ENCODE peak calls at places on chromosomes 13 and 19, in five cellular contexts. Q is adrenal gland; S is activated CD8-positive, alpha-beta T cell treated with anti-CD3 and anti-CD28 coated beads, Interleukin-2, amount 10 ng/mL, durations not matched to agents 7 days and 5 days; D is anterior cingulate cortex; N is EL. P is an unnamed sample.

GRCh38 chr19:55070755-55071502 is 4.7 kb upstream of the EPS8L1 start:
- DNase-seq in Q (peak; percentile 51), S (no peak), D (no peak), N (peak; percentile 80), P (no peak)

GRCh38 chr13:110442946-110443632 is 118.4 kb downstream of the RAB20 start:
- DNase-seq in Q (no peak), S (no peak), D (no peak), N (peak; percentile 74), P (no peak)

GRCh38 chr19:54160182-54160811 is 776 bp upstream of the LENG1 start:
- DNase-seq in Q (no peak), S (no peak), D (no peak), N (peak; percentile 46), P (no peak)

GRCh38 chr13:109747524-109747923 is 38.9 kb downstream of the IRS2 start:
- DNase-seq in Q (no peak), S (no peak), D (no peak), N (no peak), P (no peak)

GRCh38 chr19:15527705-15528104 is 19.4 kb downstream of the CYP4F22 start:
- DNase-seq in Q (no peak), S (no peak), D (no peak), N (no peak), P (no peak)

GRCh38 chr13:66076417-66076816 is 1153.7 kb downstream of the PCDH9 start:
- DNase-seq in Q (no peak), S (no peak), D (no peak), N (peak; percentile 16), P (no peak)

GRCh38 chr19:49422407-49423277 is 599 bp downstream of the PTH2 start:
- DNase-seq in Q (no peak), S (peak; percentile 75), D (peak; percentile 5), N (peak; percentile 38), P (no peak)

GRCh38 chr19:17436094-17436873 is 12.2 kb downstream of the TMEM221 start:
- DNase-seq in Q (no peak), S (no peak), D (no peak), N (no peak), P (no peak)

GRCh38 chr13:97134364-97135095 is 87.6 kb upstream of the MBNL2 start:
- DNase-seq in Q (no peak), S (no peak), D (no peak), N (peak; percentile 29), P (no peak)

GRCh38 chr13:24178847-24179845 is 18.6 kb downstream of the SPATA13 start:
- DNase-seq in Q (no peak), S (no peak), D (no peak), N (peak; percentile 29), P (no peak)

GRCh38 chr13:113411216-113412023 is 41.9 kb downstream of the ADPRHL1 start:
- DNase-seq in Q (no peak), S (no peak), D (no peak), N (peak; percentile 94), P (peak; percentile 91)

GRCh38 chr19:54430306-54431254 is 15.3 kb downstream of the TTYH1 start:
- DNase-seq in Q (peak; percentile 31), S (peak; percentile 46), D (peak; percentile 75), N (peak; percentile 25), P (no peak)

GRCh38 chr19:45184115-45184514 is 5.5 kb downstream of the BLOC1S3 start:
- DNase-seq in Q (no peak), S (no peak), D (no peak), N (no peak), P (no peak)

GRCh38 chr13:112688560-112689497 is 1.0 kb upstream of the ATP11A start:
- DNase-seq in Q (no peak), S (peak; percentile 55), D (no peak), N (peak; percentile 11), P (no peak)

GRCh38 chr19:10655457-10656312 is 1.5 kb downstream of the ILF3 start:
- DNase-seq in Q (peak; percentile 71), S (no peak), D (no peak), N (peak; percentile 60), P (no peak)

GRCh38 chr19:32607479-32607878 is 26.5 kb downstream of the PDCD5 start:
- DNase-seq in Q (no peak), S (no peak), D (no peak), N (no peak), P (no peak)

GRCh38 chr13:101917833-101918755 is 465.6 kb downstream of the ITGBL1 start:
- DNase-seq in Q (no peak), S (no peak), D (peak; percentile 9), N (no peak), P (no peak)

GRCh38 chr13:52751196-52751595 is 11.6 kb upstream of the CNMD start:
- DNase-seq in Q (no peak), S (no peak), D (no peak), N (no peak), P (no peak)

GRCh38 chr13:111006508-111007031 is 91.7 kb upstream of the ANKRD10 start:
- DNase-seq in Q (peak; percentile 56), S (no peak), D (no peak), N (peak; percentile 72), P (peak; percentile 74)

GRCh38 chr19:38852231-38853044 is 2.7 kb upstream of the HNRNPL start:
- DNase-seq in Q (peak; percentile 73), S (peak; percentile 74), D (peak; percentile 37), N (peak; percentile 81), P (no peak)

GRCh38 chr13:74662895-74663294 is 528.7 kb upstream of the KLF12 start:
- DNase-seq in Q (peak; percentile 28), S (no peak), D (no peak), N (no peak), P (no peak)

GRCh38 chr13:93776936-93777335 is 550.3 kb downstream of the GPC6 start:
- DNase-seq in Q (no peak), S (no peak), D (no peak), N (peak; percentile 65), P (peak; percentile 32)

GRCh38 chr19:54434112-54434861 is 14.7 kb upstream of the LENG8 start:
- DNase-seq in Q (no peak), S (no peak), D (no peak), N (no peak), P (no peak)

GRCh38 chr13:19984430-19985218 is 26.1 kb downstream of the ZMYM2 start:
- DNase-seq in Q (no peak), S (peak; percentile 25), D (no peak), N (peak; percentile 48), P (no peak)

GRCh38 chr19:18857223-18857622 is 25.5 kb downstream of the UPF1 start:
- DNase-seq in Q (no peak), S (no peak), D (no peak), N (no peak), P (no peak)

GRCh38 chr19:47673426-47673825 is 39.8 kb upstream of the EHD2 start:
- DNase-seq in Q (no peak), S (no peak), D (no peak), N (no peak), P (no peak)

GRCh38 chr13:110914293-110915056 is 394 bp downstream of the ANKRD10 start:
- DNase-seq in Q (peak; percentile 78), S (peak; percentile 80), D (peak; percentile 72), N (peak; percentile 79), P (no peak)

P was measured in BJ.